ENCODE peak calls at places on chromosome 4, in ten cellular contexts. J is A549, H is fibroblast of lung, K is brain microvascular endothelial cell, P is SK-N-SH, C is kidney, E is left lung, V is GM20000, D is WERI-Rb-1, X is heart left ventricle. S is an unnamed sample.

GRCh38 chr4:127993150-127993549 is 27.9 kb downstream of the ABHD18 start:
- DNase-seq in X (no peak), K (no peak), H (no peak), J (no peak), V (no peak), E (no peak), P (no peak), C (no peak), D (no peak), S (no peak)

GRCh38 chr4:83308672-83309071 is 24.1 kb upstream of the COQ2 start:
- DNase-seq in J (no peak), D (no peak), V (no peak), X (no peak), H (no peak), E (no peak), C (no peak), K (no peak), P (no peak), S (no peak)

GRCh38 chr4:95068818-95069478 is 311.2 kb downstream of the BMPR1B start:
- DNase-seq in C (no peak), V (no peak), J (no peak), K (no peak), D (no peak), X (no peak), H (no peak), E (no peak), P (no peak), S (no peak)

GRCh38 chr4:15963568-15963967 is 593 bp upstream of the FGFBP2 start:
- DNase-seq in V (peak), D (no peak), C (no peak), E (no peak), X (no peak), J (no peak), K (no peak), H (no peak), P (peak), S (no peak)

GRCh38 chr4:170990989-170991589 is 822.1 kb upstream of the GALNTL6 start:
- DNase-seq in P (peak), H (no peak), D (peak), J (no peak), E (no peak), K (peak), X (no peak), C (no peak), V (peak), S (peak)

GRCh38 chr4:87465739-87466366 is 43.5 kb downstream of the NUDT9 start:
- DNase-seq in H (peak), C (no peak), P (peak), K (peak), X (no peak), J (peak), V (peak), E (no peak), D (no peak), S (peak)

GRCh38 chr4:53576218-53576617 is 15.1 kb downstream of the LNX1 start:
- DNase-seq in K (no peak), H (no peak), X (no peak), C (no peak), J (no peak), D (no peak), V (no peak), P (no peak), E (no peak), S (no peak)

GRCh38 chr4:151035321-151035720 is 20.2 kb upstream of the LRBA start:
- DNase-seq in H (no peak), X (no peak), E (no peak), V (no peak), K (no peak), D (no peak), P (no peak), C (no peak), J (no peak), S (peak)

GRCh38 chr4:2332976-2333319 is 71.0 kb upstream of the MXD4 start:
- DNase-seq in J (no peak), X (no peak), H (no peak), E (no peak), V (no peak), P (peak), K (no peak), C (peak), D (no peak), S (no peak)

GRCh38 chr4:128844931-128845330 is 35.4 kb downstream of the JADE1 start:
- DNase-seq in X (peak), D (no peak), C (peak), H (no peak), V (no peak), K (no peak), P (no peak), E (no peak), J (no peak), S (no peak)

GRCh38 chr4:61200991-61201526 is 933 bp downstream of the ADGRL3 start:
- DNase-seq in K (peak), P (peak), D (peak), H (peak), C (peak), X (peak), V (peak), E (peak), J (no peak), S (peak)

GRCh38 chr4:3256230-3257124 is 7.5 kb downstream of the MSANTD1 start:
- DNase-seq in X (no peak), D (no peak), P (no peak), J (no peak), C (peak), K (no peak), V (no peak), H (no peak), E (peak), S (no peak)

GRCh38 chr4:110005461-110006056 is 92.9 kb downstream of the EGF start:
- DNase-seq in X (no peak), J (peak), E (no peak), D (no peak), K (peak), H (peak), C (no peak), P (peak), V (peak), S (no peak)

GRCh38 chr4:102477657-102478056 is 23.5 kb upstream of the NFKB1 start:
- DNase-seq in D (no peak), X (no peak), J (no peak), V (no peak), P (no peak), H (no peak), K (no peak), E (no peak), C (no peak), S (no peak)

GRCh38 chr4:81722229-81722900 is 250.7 kb upstream of the RASGEF1B start:
- DNase-seq in C (no peak), H (no peak), P (no peak), D (peak), J (no peak), X (no peak), E (no peak), K (no peak), V (no peak), S (peak)

GRCh38 chr4:95867919-95868318 is 28.0 kb downstream of the PDHA2 start:
- DNase-seq in H (peak), V (no peak), C (no peak), X (no peak), E (no peak), K (no peak), P (no peak), J (no peak), D (no peak), S (no peak)

GRCh38 chr4:151948351-151949016 is 187.7 kb upstream of the GATB start:
- DNase-seq in K (no peak), V (no peak), H (peak), E (no peak), C (no peak), J (no peak), X (no peak), P (no peak), D (no peak), S (no peak)

GRCh38 chr4:85744950-85745349 is 270.0 kb downstream of the ARHGAP24 start:
- DNase-seq in K (no peak), J (no peak), X (no peak), D (no peak), V (no peak), P (no peak), C (no peak), E (no peak), H (peak), S (no peak)

GRCh38 chr4:177272007-177272406 is 37.7 kb upstream of the NEIL3 start:
- DNase-seq in E (no peak), H (no peak), D (no peak), K (no peak), P (no peak), X (no peak), V (no peak), J (no peak), C (no peak), S (no peak)

GRCh38 chr4:62457356-62457755 is 1257.2 kb downstream of the ADGRL3 start:
- DNase-seq in C (no peak), K (no peak), V (no peak), X (no peak), P (no peak), H (peak), E (no peak), J (no peak), D (no peak), S (no peak)

GRCh38 chr4:119585771-119586170 is 42.8 kb downstream of the PDE5A start:
- DNase-seq in X (no peak), C (no peak), K (no peak), V (no peak), E (no peak), J (no peak), H (peak), P (no peak), D (no peak), S (no peak)

GRCh38 chr4:26171953-26172352 is 148.9 kb upstream of the RBPJ start:
- DNase-seq in E (no peak), V (no peak), D (no peak), C (no peak), P (no peak), J (no peak), X (no peak), K (peak), H (peak), S (no peak)

GRCh38 chr4:11424000-11424399 is 4.7 kb downstream of the HS3ST1 start:
- DNase-seq in P (peak), D (peak), E (no peak), H (peak), C (peak), X (no peak), V (peak), K (peak), J (peak), S (peak)

GRCh38 chr4:100823066-100823992 is 305.5 kb upstream of the EMCN start:
- DNase-seq in C (no peak), X (no peak), H (peak), V (peak), J (no peak), K (peak), D (no peak), E (no peak), P (no peak), S (no peak)

GRCh38 chr4:51906167-51906647 is 63.3 kb downstream of the DCUN1D4 start:
- DNase-seq in E (no peak), J (no peak), K (no peak), D (no peak), P (no peak), H (peak), X (no peak), V (peak), C (no peak), S (peak)

GRCh38 chr4:39026096-39026495 is 6.1 kb downstream of the TMEM156 start:
- DNase-seq in J (no peak), K (no peak), E (no peak), X (no peak), H (no peak), D (no peak), V (no peak), C (no peak), P (no peak), S (no peak)

GRCh38 chr4:37699874-37700481 is 13.8 kb upstream of the RELL1 start:
- DNase-seq in X (no peak), V (no peak), P (no peak), C (no peak), K (no peak), J (no peak), E (no peak), H (no peak), D (no peak), S (no peak)

GRCh38 chr4:140743194-140743931 is 12.8 kb downstream of the TBC1D9 start:
- DNase-seq in E (no peak), X (no peak), C (no peak), V (peak), D (no peak), K (no peak), P (peak), H (peak), J (no peak), S (no peak)

GRCh38 chr4:187780070-187780469 is 215.5 kb upstream of the ZFP42 start:
- DNase-seq in C (no peak), D (no peak), P (no peak), K (no peak), H (no peak), E (no peak), X (no peak), V (no peak), J (no peak), S (no peak)

GRCh38 chr4:106594291-106594952 is 225.8 kb upstream of the GIMD1 start:
- DNase-seq in K (no peak), P (no peak), C (no peak), V (no peak), E (no peak), D (no peak), H (no peak), J (no peak), X (no peak), S (no peak)

GRCh38 chr4:123352240-123352945 is 44.2 kb upstream of the SPRY1 start:
- DNase-seq in H (peak), C (no peak), V (no peak), P (no peak), D (no peak), X (no peak), K (no peak), J (no peak), E (no peak), S (no peak)

GRCh38 chr4:159193256-159193655 is 90.4 kb downstream of the RAPGEF2 start:
- DNase-seq in D (no peak), P (no peak), E (no peak), K (no peak), X (no peak), C (no peak), V (no peak), H (no peak), J (no peak), S (no peak)

GRCh38 chr4:19386786-19387185 is 864.9 kb upstream of the SLIT2 start:
- DNase-seq in X (no peak), H (peak), K (no peak), P (no peak), V (no peak), E (no peak), J (no peak), D (no peak), C (no peak), S (no peak)

GRCh38 chr4:130233377-130234047 is 1137.6 kb downstream of the C4orf33 start:
- DNase-seq in C (no peak), H (no peak), P (no peak), E (no peak), J (no peak), V (peak), X (no peak), D (no peak), K (no peak), S (no peak)

GRCh38 chr4:82753238-82753637 is 45.4 kb downstream of the SCD5 start:
- DNase-seq in C (no peak), K (no peak), H (no peak), X (no peak), D (peak), J (no peak), E (no peak), V (no peak), P (peak), S (no peak)

DNA sequence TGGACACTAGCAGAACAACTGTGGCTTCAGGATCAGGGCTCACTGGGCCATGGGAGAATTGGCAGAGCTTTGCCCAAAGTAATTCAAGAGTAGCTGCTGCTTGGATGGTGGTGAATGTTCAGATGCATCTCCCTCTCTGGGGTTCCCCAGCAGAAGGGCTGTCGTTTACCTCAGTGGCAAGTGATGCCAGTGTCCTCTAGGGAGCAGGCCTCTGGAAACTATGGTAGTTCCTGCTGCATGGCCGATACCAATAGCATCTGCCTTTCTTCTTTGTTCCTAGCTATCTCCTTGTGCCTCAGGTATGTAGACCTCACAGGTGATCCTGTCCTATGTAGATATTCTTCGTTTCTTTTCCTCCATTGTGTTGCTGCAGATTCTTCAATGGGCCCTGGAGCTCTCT is 26.4 kb downstream of the HMGB2 start:
- DNase-seq in P (no peak), D (no peak), V (no peak), C (no peak), X (no peak), E (no peak), H (no peak), K (no peak), J (no peak), S (no peak)
- TF ChIP-seq CTCF in P (no peak), D (no peak), V (no peak), C (no peak), X (no peak), E (no peak), H (no peak), K (no peak), J (no peak), S (no peak)

GRCh38 chr4:73619351-73619750 is 885 bp downstream of the RASSF6 start:
- DNase-seq in J (no peak), D (no peak), E (no peak), K (no peak), V (no peak), P (no peak), X (no peak), H (no peak), C (no peak), S (no peak)

GRCh38 chr4:73615613-73616012 is 4.6 kb downstream of the RASSF6 start:
- DNase-seq in K (no peak), P (no peak), J (no peak), V (no peak), X (no peak), D (no peak), E (no peak), C (no peak), H (no peak), S (peak)

GRCh38 chr4:73617256-73617655 is 3.0 kb downstream of the RASSF6 start:
- DNase-seq in X (no peak), C (no peak), P (no peak), K (no peak), J (no peak), H (no peak), E (no peak), V (no peak), D (no peak), S (no peak)

GRCh38 chr4:73621357-73621756 is 1.1 kb upstream of the RASSF6 start:
- DNase-seq in K (no peak), E (no peak), V (no peak), X (no peak), D (no peak), P (no peak), C (no peak), H (no peak), J (no peak), S (no peak)

GRCh38 chr4:73620115-73620792 is at the start of gene RASSF6:
- DNase-seq in P (no peak), J (no peak), X (no peak), H (peak), D (peak), K (no peak), C (peak), E (peak), V (peak), S (peak)
- TF ChIP-seq CTCF in P (no peak), J (no peak), X (no peak), H (no peak), D (no peak), K (no peak), C (no peak), E (no peak), V (no peak), S (no peak)

GRCh38 chr4:40843696-40844095 is 93.9 kb downstream of the NSUN7 start:
- DNase-seq in K (no peak), E (no peak), J (no peak), D (no peak), P (no peak), H (no peak), V (peak), C (no peak), X (no peak), S (peak)
- TF ChIP-seq CTCF in K (peak), E (peak), J (no peak), D (peak), P (no peak), H (no peak), V (peak), C (no peak), X (peak), S (no peak)

DNA sequence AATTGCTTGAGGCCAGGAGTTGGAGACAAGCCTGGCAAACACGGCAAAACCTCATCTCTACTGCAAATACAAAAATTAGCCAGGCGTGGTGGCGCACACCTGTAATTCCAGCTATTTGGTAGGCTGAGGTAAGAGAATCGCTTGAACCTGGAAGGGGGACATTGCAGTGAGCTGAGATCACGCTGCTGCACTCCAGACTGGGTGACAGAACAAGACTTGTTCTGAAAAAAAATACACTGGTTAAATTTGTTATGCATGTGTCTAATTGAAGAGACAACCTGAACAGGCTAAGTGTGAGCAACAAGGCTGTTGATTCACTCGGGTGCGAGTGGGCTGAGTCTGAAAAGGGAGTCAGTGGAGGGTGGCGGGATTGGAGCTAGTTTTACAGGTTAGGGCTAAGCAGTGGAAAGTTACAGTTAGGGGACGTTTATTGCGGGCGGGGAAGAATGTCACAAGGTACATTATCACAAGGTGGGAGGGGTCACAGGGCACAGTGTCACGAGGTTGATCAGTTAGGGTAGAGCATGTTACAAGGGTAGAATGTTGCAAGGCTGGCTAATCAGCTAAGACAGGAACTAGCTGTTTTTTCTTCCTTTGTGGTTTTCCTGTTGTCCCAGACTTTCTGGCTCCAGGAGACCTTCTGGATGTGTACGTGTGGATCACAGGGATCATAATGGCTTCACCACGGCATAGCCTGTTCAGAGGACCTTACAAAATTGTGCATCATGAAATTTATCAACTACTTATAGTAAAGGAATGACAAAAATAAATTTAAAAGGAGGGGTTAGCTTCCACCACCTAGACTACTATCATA is 115.8 kb downstream of the NAA11 start:
- DNase-seq in E (no peak), H (no peak), P (no peak), C (peak), V (no peak), J (no peak), K (peak), X (no peak), D (no peak), S (peak)
- TF ChIP-seq CTCF in E (no peak), H (no peak), P (no peak), C (no peak), V (no peak), J (no peak), K (no peak), X (no peak), D (no peak), S (no peak)

DNA sequence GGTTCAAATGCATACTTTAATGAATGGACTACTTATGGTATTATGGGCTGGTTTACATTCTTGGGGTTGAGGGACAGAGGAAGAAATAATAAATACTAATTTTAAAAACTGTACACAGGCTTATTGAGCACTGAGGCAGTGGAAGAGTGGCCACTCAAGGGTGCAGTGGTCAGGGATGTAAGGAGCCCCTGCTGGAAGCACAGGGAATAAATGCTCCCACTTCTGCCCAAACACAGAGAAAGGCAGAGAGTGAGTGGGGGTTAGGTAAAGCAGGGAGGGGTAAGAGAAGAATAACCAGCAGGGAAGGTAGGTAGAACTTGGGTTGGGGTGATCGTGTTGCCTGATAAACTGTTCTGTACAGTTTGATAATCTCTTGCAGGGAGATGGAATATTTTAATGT is 60.0 kb downstream of the GAB1 start:
- DNase-seq in P (no peak), D (no peak), H (no peak), X (no peak), V (no peak), J (no peak), E (no peak), C (no peak), K (no peak), S (no peak)
- TF ChIP-seq CTCF in P (peak), D (peak), H (peak), X (no peak), V (no peak), J (no peak), E (no peak), C (no peak), K (peak), S (no peak)

GRCh38 chr4:1105067-1105466 is 8.3 kb downstream of the RNF212 start:
- DNase-seq in P (no peak), X (no peak), J (no peak), H (no peak), E (no peak), V (no peak), K (no peak), D (no peak), C (no peak), S (no peak)
- TF ChIP-seq CTCF in P (no peak), X (no peak), J (no peak), H (no peak), E (no peak), V (no peak), K (no peak), D (no peak), C (no peak), S (no peak)

GRCh38 chr4:136662539-136662938 is 869.8 kb downstream of the PCDH18 start:
- DNase-seq in H (no peak), E (no peak), D (no peak), K (no peak), V (no peak), P (no peak), C (no peak), J (no peak), X (no peak), S (no peak)
- TF ChIP-seq CTCF in H (no peak), E (no peak), D (no peak), K (no peak), V (no peak), P (no peak), C (no peak), J (no peak), X (no peak), S (no peak)

GRCh38 chr4:14787894-14788293 is 214.4 kb upstream of the CPEB2 start:
- DNase-seq in J (no peak), E (no peak), H (peak), P (no peak), K (no peak), C (no peak), V (no peak), D (peak), X (no peak), S (peak)
- TF ChIP-seq CTCF in J (no peak), E (peak), H (peak), P (peak), K (peak), C (peak), V (no peak), D (peak), X (peak), S (peak)

S was measured in Calu3.